ENCODE peak calls at places on chromosomes 12 and 14, in seven cellular contexts. H is A549; I is substantia nigra; M is NCI-H1417; N is activated effector memory CD4-positive, alpha-beta T cell treated with anti-CD3 and anti-CD28 coated beads, Interleukin-2, amount 50 U/mL, for 16 hours; K is Kasumi-1; V is GM20000. R is an unnamed sample.

GRCh38 chr12:29725587-29726320 is 58.0 kb downstream of the TMTC1 start:
- DNase-seq in H (no peak), K (no peak), V (no peak), N (no peak), M (no peak), I (peak), R (peak)

GRCh38 chr14:52694761-52695480 is 437 bp downstream of the ERO1A start:
- DNase-seq in V (peak), K (peak), N (peak), I (no peak), M (peak), H (no peak), R (peak)

GRCh38 chr12:117583677-117584076 is 222.3 kb upstream of the NOS1 start:
- DNase-seq in N (no peak), M (peak), I (no peak), K (no peak), V (no peak), H (no peak), R (no peak)

GRCh38 chr12:76142305-76142704 is 57.8 kb upstream of the NAP1L1 start:
- DNase-seq in I (no peak), K (no peak), M (peak), H (no peak), V (no peak), N (no peak), R (no peak)

GRCh38 chr12:112788205-112788604 is 3.3 kb upstream of the RPH3A start:
- DNase-seq in N (no peak), M (no peak), I (no peak), K (no peak), V (no peak), H (peak), R (no peak)

GRCh38 chr14:70822706-70823185 is 13.4 kb upstream of the MAP3K9 start:
- DNase-seq in K (no peak), H (peak), M (peak), N (peak), V (no peak), I (no peak), R (peak)

GRCh38 chr12:12456637-12457036 is 99.8 kb downstream of the BORCS5 start:
- DNase-seq in N (no peak), H (no peak), K (no peak), M (no peak), V (no peak), I (no peak), R (no peak)

GRCh38 chr12:103640831-103641230 is 53.8 kb downstream of the STAB2 start:
- DNase-seq in V (peak), H (no peak), I (no peak), N (no peak), K (no peak), M (no peak), R (no peak)

GRCh38 chr12:88951177-88951576 is 370.9 kb upstream of the KITLG start:
- DNase-seq in V (no peak), N (no peak), I (no peak), H (no peak), K (no peak), M (peak), R (peak)

GRCh38 chr14:89417469-89418225 is 614 bp upstream of the FOXN3 start:
- DNase-seq in H (peak), I (no peak), M (peak), K (peak), N (peak), V (peak), R (peak)

GRCh38 chr14:99395904-99396530 is 84.6 kb downstream of the SETD3 start:
- DNase-seq in I (no peak), V (no peak), H (peak), N (peak), K (peak), M (peak), R (no peak)

GRCh38 chr12:119802472-119802871 is 74.6 kb downstream of the CIT start:
- DNase-seq in M (no peak), N (no peak), V (no peak), H (no peak), I (no peak), K (no peak), R (no peak)

GRCh38 chr14:101733211-101733610 is 28.3 kb upstream of the PPP2R5C start:
- DNase-seq in M (no peak), N (no peak), K (no peak), V (no peak), H (no peak), I (no peak), R (no peak)

GRCh38 chr14:104101651-104102281 is 16.3 kb downstream of the ASPG start:
- DNase-seq in K (no peak), V (no peak), N (no peak), H (no peak), I (no peak), M (no peak), R (no peak)

GRCh38 chr12:124744659-124745467 is 118.8 kb downstream of the SCARB1 start:
- DNase-seq in V (peak), N (no peak), H (peak), I (no peak), K (no peak), M (peak), R (peak)

GRCh38 chr12:97142737-97143450 is 235.8 kb downstream of the NEDD1 start:
- DNase-seq in H (no peak), I (no peak), N (no peak), V (no peak), M (no peak), K (no peak), R (no peak)

GRCh38 chr14:34322940-34323418 is 139.1 kb downstream of the SPTSSA start:
- DNase-seq in H (peak), N (peak), I (peak), V (peak), K (peak), M (peak), R (peak)

GRCh38 chr12:89528434-89528833 is 2.6 kb upstream of the POC1B start:
- DNase-seq in N (no peak), V (no peak), I (no peak), H (no peak), K (peak), M (no peak), R (no peak)